ENCODE peak calls at places on chromosomes 1 and 21, in ten cellular contexts. One of them, this sample, is unnamed.

GRCh38 chr1:209318302-209319056 is 265.0 kb upstream of the CAMK1G start:
- DNase-seq in dorsolateral prefrontal cortex: no peak
- DNase-seq in choroid plexus epithelial cell: no peak
- DNase-seq in fibroblast of lung: peak; percentile 48
- DNase-seq in GM20000: no peak
- DNase-seq in epithelial cell of esophagus: peak; percentile 69
- DNase-seq in A549: no peak
- DNase-seq in MCF 10A: peak; percentile 66
- DNase-seq in GM12865: no peak
- DNase-seq in Caco-2: no peak
- DNase-seq in this sample: no peak

GRCh38 chr1:32639489-32640075 is 10.8 kb downstream of the ZBTB8OS start:
- DNase-seq in fibroblast of lung: peak; percentile 69
- DNase-seq in dorsolateral prefrontal cortex: no peak
- DNase-seq in epithelial cell of esophagus: no peak
- DNase-seq in GM12865: no peak
- DNase-seq in choroid plexus epithelial cell: no peak
- DNase-seq in A549: no peak
- DNase-seq in Caco-2: no peak
- DNase-seq in GM20000: no peak
- DNase-seq in MCF 10A: no peak
- DNase-seq in this sample: no peak

GRCh38 chr21:44551290-44552015 is at the start of gene KRTAP10-2:
- DNase-seq in MCF 10A: no peak
- DNase-seq in fibroblast of lung: peak; percentile 1
- DNase-seq in Caco-2: no peak
- DNase-seq in choroid plexus epithelial cell: no peak
- DNase-seq in GM12865: no peak
- DNase-seq in epithelial cell of esophagus: no peak
- DNase-seq in GM20000: no peak
- DNase-seq in A549: no peak
- DNase-seq in dorsolateral prefrontal cortex: peak; percentile 20
- DNase-seq in this sample: no peak

GRCh38 chr1:28582248-28582615 is 9.8 kb upstream of the RAB42 start:
- DNase-seq in fibroblast of lung: peak; percentile 43
- DNase-seq in MCF 10A: peak; percentile 49
- DNase-seq in GM12865: no peak
- DNase-seq in GM20000: no peak
- DNase-seq in Caco-2: no peak
- DNase-seq in dorsolateral prefrontal cortex: no peak
- DNase-seq in choroid plexus epithelial cell: peak; percentile 54
- DNase-seq in epithelial cell of esophagus: peak; percentile 38
- DNase-seq in A549: peak; percentile 32
- DNase-seq in this sample: no peak

GRCh38 chr1:103948526-103948925 is 198.8 kb downstream of the AMY1C start:
- DNase-seq in choroid plexus epithelial cell: peak; percentile 4
- DNase-seq in Caco-2: no peak
- DNase-seq in epithelial cell of esophagus: peak; percentile 16
- DNase-seq in GM12865: no peak
- DNase-seq in MCF 10A: peak; percentile 30
- DNase-seq in GM20000: no peak
- DNase-seq in fibroblast of lung: no peak
- DNase-seq in dorsolateral prefrontal cortex: no peak
- DNase-seq in A549: peak; percentile 11
- DNase-seq in this sample: no peak

GRCh38 chr21:37916795-37917142 is 512 bp upstream of the KCNJ6 start:
- DNase-seq in Caco-2: no peak
- DNase-seq in A549: peak; percentile 49
- DNase-seq in fibroblast of lung: no peak
- DNase-seq in MCF 10A: no peak
- DNase-seq in epithelial cell of esophagus: no peak
- DNase-seq in dorsolateral prefrontal cortex: no peak
- DNase-seq in choroid plexus epithelial cell: peak; percentile 7
- DNase-seq in GM20000: no peak
- DNase-seq in GM12865: no peak
- DNase-seq in this sample: no peak

GRCh38 chr1:48493970-48494769 is 22.2 kb upstream of the SPATA6 start:
- DNase-seq in A549: no peak
- DNase-seq in GM12865: no peak
- DNase-seq in dorsolateral prefrontal cortex: peak; percentile 86
- DNase-seq in choroid plexus epithelial cell: peak; percentile 97
- DNase-seq in GM20000: no peak
- DNase-seq in Caco-2: peak; percentile 5
- DNase-seq in epithelial cell of esophagus: peak; percentile 24
- DNase-seq in fibroblast of lung: peak; percentile 83
- DNase-seq in MCF 10A: peak; percentile 53
- DNase-seq in this sample: peak; percentile 31

GRCh38 chr1:147890177-147890790 is 12.3 kb upstream of the GJA8 start:
- DNase-seq in GM12865: peak; percentile 61
- DNase-seq in Caco-2: peak; percentile 90
- DNase-seq in choroid plexus epithelial cell: peak; percentile 74
- DNase-seq in fibroblast of lung: peak; percentile 34
- DNase-seq in dorsolateral prefrontal cortex: peak; percentile 31
- DNase-seq in epithelial cell of esophagus: peak; percentile 83
- DNase-seq in GM20000: peak; percentile 56
- DNase-seq in MCF 10A: peak; percentile 85
- DNase-seq in A549: peak; percentile 62
- DNase-seq in this sample: peak; percentile 4

GRCh38 chr1:172185206-172185605 is 235.3 kb upstream of the C1orf105 start:
- DNase-seq in MCF 10A: no peak
- DNase-seq in A549: no peak
- DNase-seq in choroid plexus epithelial cell: peak; percentile 31
- DNase-seq in GM20000: peak; percentile 12
- DNase-seq in GM12865: peak; percentile 77
- DNase-seq in epithelial cell of esophagus: no peak
- DNase-seq in fibroblast of lung: peak; percentile 30
- DNase-seq in dorsolateral prefrontal cortex: no peak
- DNase-seq in Caco-2: no peak
- DNase-seq in this sample: no peak

GRCh38 chr1:81974883-81975555 is 174.3 kb downstream of the ADGRL2 start:
- DNase-seq in fibroblast of lung: no peak
- DNase-seq in A549: no peak
- DNase-seq in epithelial cell of esophagus: no peak
- DNase-seq in GM20000: no peak
- DNase-seq in dorsolateral prefrontal cortex: no peak
- DNase-seq in choroid plexus epithelial cell: no peak
- DNase-seq in MCF 10A: no peak
- DNase-seq in GM12865: no peak
- DNase-seq in Caco-2: no peak
- DNase-seq in this sample: no peak

GRCh38 chr1:243930822-243931671 is 81.0 kb upstream of the AKT3 start:
- DNase-seq in A549: no peak
- DNase-seq in choroid plexus epithelial cell: peak; percentile 30
- DNase-seq in GM20000: no peak
- DNase-seq in dorsolateral prefrontal cortex: no peak
- DNase-seq in MCF 10A: no peak
- DNase-seq in Caco-2: no peak
- DNase-seq in fibroblast of lung: peak; percentile 47
- DNase-seq in epithelial cell of esophagus: no peak
- DNase-seq in GM12865: no peak
- DNase-seq in this sample: no peak

DNA sequence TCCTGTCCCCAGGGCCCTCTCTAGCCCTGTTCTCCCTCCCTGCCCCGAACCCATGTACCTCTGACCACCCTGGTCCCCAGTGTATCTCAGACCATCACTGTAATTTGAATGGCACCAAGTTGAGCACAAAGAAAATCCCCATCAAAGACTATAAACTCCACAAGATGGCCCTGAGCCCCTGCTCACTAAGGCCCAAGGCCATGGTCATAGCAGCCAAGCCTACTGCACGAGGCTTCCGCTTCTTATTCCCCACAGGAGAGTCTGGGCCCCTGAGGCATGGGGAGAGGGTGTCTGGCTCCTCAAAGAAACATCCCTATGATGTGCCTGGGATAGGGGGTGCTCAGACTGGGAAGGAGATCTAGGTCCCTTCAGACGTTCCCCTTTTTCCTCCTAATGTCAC is 4.5 kb downstream of the ZNF683 start:
- DNase-seq in GM20000: no peak
- DNase-seq in dorsolateral prefrontal cortex: no peak
- DNase-seq in A549: no peak
- DNase-seq in GM12865: no peak
- DNase-seq in MCF 10A: no peak
- DNase-seq in epithelial cell of esophagus: no peak
- DNase-seq in Caco-2: no peak
- DNase-seq in fibroblast of lung: no peak
- DNase-seq in choroid plexus epithelial cell: no peak
- DNase-seq in this sample: no peak
- TF ChIP-seq CTCF in GM20000: no peak
- TF ChIP-seq CTCF in dorsolateral prefrontal cortex: no peak
- TF ChIP-seq CTCF in A549: no peak
- TF ChIP-seq CTCF in GM12865: no peak
- TF ChIP-seq CTCF in MCF 10A: no peak
- TF ChIP-seq CTCF in epithelial cell of esophagus: no peak
- TF ChIP-seq CTCF in Caco-2: no peak
- TF ChIP-seq CTCF in fibroblast of lung: no peak
- TF ChIP-seq CTCF in choroid plexus epithelial cell: no peak
- TF ChIP-seq CTCF in this sample: no peak

GRCh38 chr1:76314730-76315129 is 240.2 kb downstream of the ST6GALNAC3 start:
- DNase-seq in Caco-2: no peak
- DNase-seq in GM12865: no peak
- DNase-seq in fibroblast of lung: peak; percentile 12
- DNase-seq in epithelial cell of esophagus: no peak
- DNase-seq in choroid plexus epithelial cell: peak; percentile 32
- DNase-seq in dorsolateral prefrontal cortex: no peak
- DNase-seq in MCF 10A: no peak
- DNase-seq in A549: no peak
- DNase-seq in GM20000: no peak
- DNase-seq in this sample: no peak

GRCh38 chr1:76313304-76313703 is 238.8 kb downstream of the ST6GALNAC3 start:
- DNase-seq in A549: no peak
- DNase-seq in GM12865: no peak
- DNase-seq in choroid plexus epithelial cell: no peak
- DNase-seq in GM20000: no peak
- DNase-seq in dorsolateral prefrontal cortex: no peak
- DNase-seq in Caco-2: no peak
- DNase-seq in epithelial cell of esophagus: no peak
- DNase-seq in fibroblast of lung: no peak
- DNase-seq in MCF 10A: no peak
- DNase-seq in this sample: no peak

DNA sequence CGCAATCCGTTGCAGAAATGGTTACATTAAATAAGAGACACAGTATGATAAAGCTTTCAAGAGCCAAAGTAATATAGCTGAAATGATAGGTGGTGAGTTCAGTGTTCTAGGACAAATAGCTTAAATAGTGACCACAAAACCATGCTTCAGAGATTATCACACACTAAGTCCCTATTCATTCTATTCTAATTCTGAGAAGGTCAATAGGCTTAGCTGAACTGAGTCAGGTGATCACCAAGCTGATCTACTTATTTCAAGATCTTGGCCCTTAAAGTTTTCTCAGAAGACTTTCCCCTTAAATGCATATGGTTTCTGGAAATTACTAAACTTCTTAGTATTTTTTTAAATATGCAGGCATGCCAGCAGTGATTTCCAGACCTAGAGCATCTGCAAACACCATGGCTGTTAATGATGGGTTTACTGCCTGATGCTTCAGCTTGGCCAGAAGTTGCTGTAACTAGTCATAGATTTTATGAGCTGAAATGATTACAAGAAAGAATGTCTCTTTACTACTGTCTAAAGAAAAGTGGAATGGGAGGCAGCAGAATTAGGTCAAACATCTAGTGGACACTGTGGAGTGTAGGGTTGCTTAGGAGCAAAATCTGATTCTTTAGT is 242.9 kb downstream of the ST6GALNAC3 start:
- DNase-seq in A549: no peak
- DNase-seq in choroid plexus epithelial cell: no peak
- DNase-seq in dorsolateral prefrontal cortex: no peak
- DNase-seq in MCF 10A: no peak
- DNase-seq in GM20000: no peak
- DNase-seq in GM12865: no peak
- DNase-seq in fibroblast of lung: no peak
- DNase-seq in epithelial cell of esophagus: no peak
- DNase-seq in Caco-2: no peak
- DNase-seq in this sample: no peak
- TF ChIP-seq CTCF in A549: no peak
- TF ChIP-seq CTCF in choroid plexus epithelial cell: no peak
- TF ChIP-seq CTCF in dorsolateral prefrontal cortex: no peak
- TF ChIP-seq CTCF in MCF 10A: no peak
- TF ChIP-seq CTCF in GM20000: no peak
- TF ChIP-seq CTCF in GM12865: no peak
- TF ChIP-seq CTCF in fibroblast of lung: no peak
- TF ChIP-seq CTCF in epithelial cell of esophagus: no peak
- TF ChIP-seq CTCF in Caco-2: no peak
- TF ChIP-seq CTCF in this sample: no peak

DNA sequence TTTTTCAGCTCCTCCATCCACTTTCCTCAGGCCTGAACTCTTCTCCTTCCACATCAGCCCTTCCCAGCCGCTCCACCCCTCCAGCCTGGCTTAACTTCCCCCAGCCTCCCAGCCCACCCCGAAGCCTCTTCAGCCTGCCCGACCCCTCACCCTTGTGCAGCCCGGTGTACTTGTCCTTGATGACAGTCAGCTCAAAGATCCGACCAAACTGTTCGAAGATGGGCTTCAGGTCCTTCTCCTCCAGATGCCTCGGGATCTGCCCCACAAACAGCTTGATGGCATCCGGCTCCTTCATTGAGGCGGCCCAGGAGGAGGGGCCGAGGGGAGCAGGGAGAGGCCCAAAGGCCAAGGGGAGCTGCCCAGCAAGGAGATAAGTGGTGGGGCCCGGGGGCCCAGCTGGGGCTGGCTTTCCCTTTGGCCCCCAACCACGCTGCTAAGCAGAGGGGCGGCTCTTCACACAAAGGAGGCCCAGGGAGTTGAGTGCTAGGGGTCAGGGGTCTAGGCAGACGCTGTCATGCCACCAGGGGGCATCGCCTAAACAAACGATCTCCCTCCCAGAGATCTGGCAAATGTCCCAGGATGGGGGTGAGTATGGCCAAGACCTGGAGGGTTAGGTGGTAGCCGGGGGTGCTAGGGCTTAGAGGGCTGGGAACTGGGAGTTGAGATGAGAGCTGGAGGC is 738 bp downstream of the CELF3 start:
- DNase-seq in Caco-2: no peak
- DNase-seq in fibroblast of lung: no peak
- DNase-seq in GM20000: no peak
- DNase-seq in epithelial cell of esophagus: no peak
- DNase-seq in A549: no peak
- DNase-seq in dorsolateral prefrontal cortex: no peak
- DNase-seq in GM12865: peak; percentile 11
- DNase-seq in MCF 10A: peak; percentile 35
- DNase-seq in choroid plexus epithelial cell: no peak
- DNase-seq in this sample: no peak
- TF ChIP-seq CTCF in Caco-2: no peak
- TF ChIP-seq CTCF in fibroblast of lung: peak; percentile 9
- TF ChIP-seq CTCF in GM20000: no peak
- TF ChIP-seq CTCF in epithelial cell of esophagus: no peak
- TF ChIP-seq CTCF in A549: no peak
- TF ChIP-seq CTCF in dorsolateral prefrontal cortex: no peak
- TF ChIP-seq CTCF in GM12865: no peak
- TF ChIP-seq CTCF in MCF 10A: no peak
- TF ChIP-seq CTCF in choroid plexus epithelial cell: peak; percentile 9
- TF ChIP-seq CTCF in this sample: no peak

DNA sequence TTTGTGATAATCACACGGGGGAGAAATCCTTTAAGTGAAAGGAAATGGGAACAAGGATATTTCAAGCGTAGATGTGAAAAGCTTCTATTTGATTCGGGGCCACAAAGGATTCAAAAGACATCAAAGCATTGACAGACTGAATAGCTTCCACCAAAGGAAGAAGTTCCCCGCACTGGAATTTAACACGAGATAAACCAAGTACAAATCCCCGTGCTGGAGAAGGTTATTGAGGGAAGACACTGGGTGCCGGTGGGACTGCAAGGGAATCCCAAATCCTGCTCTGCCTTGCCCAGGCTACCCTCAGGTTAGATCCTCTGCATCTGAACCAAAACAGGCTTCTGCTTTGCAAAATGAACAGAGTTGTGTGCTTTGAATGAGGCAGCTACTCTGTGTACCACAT is 566.9 kb downstream of the NPHP4 start:
- DNase-seq in dorsolateral prefrontal cortex: no peak
- DNase-seq in Caco-2: no peak
- DNase-seq in epithelial cell of esophagus: no peak
- DNase-seq in fibroblast of lung: no peak
- DNase-seq in A549: no peak
- DNase-seq in GM20000: no peak
- DNase-seq in MCF 10A: no peak
- DNase-seq in choroid plexus epithelial cell: no peak
- DNase-seq in GM12865: no peak
- DNase-seq in this sample: no peak
- TF ChIP-seq CTCF in dorsolateral prefrontal cortex: no peak
- TF ChIP-seq CTCF in Caco-2: no peak
- TF ChIP-seq CTCF in epithelial cell of esophagus: no peak
- TF ChIP-seq CTCF in fibroblast of lung: no peak
- TF ChIP-seq CTCF in A549: no peak
- TF ChIP-seq CTCF in GM20000: no peak
- TF ChIP-seq CTCF in MCF 10A: no peak
- TF ChIP-seq CTCF in choroid plexus epithelial cell: no peak
- TF ChIP-seq CTCF in GM12865: no peak
- TF ChIP-seq CTCF in this sample: no peak